ENCODE peak calls at places on chromosomes 5 and 9, in nine cellular contexts. Z is K562, G is transverse colon, D is heart left ventricle, I is SJSA1, B is pancreas, C is PC-3, X is GM23248, Y is gastrocnemius medialis. P is an unnamed sample.

GRCh38 chr9:29332789-29333188 is 1759.5 kb upstream of the C9orf72 start:
- DNase-seq in C (peak; percentile 79), Z (no peak), B (no peak), X (peak; percentile 0), I (no peak), D (no peak), Y (no peak), G (no peak), P (peak; percentile 62)

GRCh38 chr5:10489810-10490426 is 48.2 kb downstream of the ROPN1L start:
- DNase-seq in G (no peak), I (peak; percentile 42), X (peak; percentile 58), Z (no peak), D (no peak), B (no peak), Y (no peak), C (peak; percentile 26), P (no peak)

GRCh38 chr5:173925449-173926071 is 37.4 kb downstream of the CPEB4 start:
- DNase-seq in C (peak; percentile 72), I (no peak), B (no peak), X (peak; percentile 74), G (peak; percentile 55), Y (peak; percentile 53), Z (peak; percentile 43), D (peak; percentile 42), P (peak; percentile 38)

GRCh38 chr9:37444890-37445289 is 20.4 kb downstream of the ZBTB5 start:
- DNase-seq in C (no peak), Y (no peak), I (no peak), X (no peak), D (no peak), Z (no peak), B (no peak), G (no peak), P (no peak)

GRCh38 chr5:149887622-149888183 is 56.9 kb downstream of the PDE6A start:
- DNase-seq in G (no peak), X (peak; percentile 39), B (no peak), C (peak; percentile 39), Z (no peak), I (peak; percentile 91), D (no peak), Y (no peak), P (peak; percentile 45)

GRCh38 chr9:127450170-127450830 is 906 bp downstream of the RPL12 start:
- DNase-seq in Z (peak; percentile 19), G (no peak), C (no peak), X (peak; percentile 77), I (no peak), B (no peak), D (no peak), Y (peak; percentile 42), P (peak; percentile 51)

GRCh38 chr9:38017149-38017884 is 51.7 kb downstream of the SHB start:
- DNase-seq in D (peak; percentile 88), B (peak; percentile 77), X (peak; percentile 53), I (peak; percentile 94), Z (no peak), G (no peak), Y (peak; percentile 74), C (peak; percentile 60), P (peak; percentile 68)

GRCh38 chr9:117258201-117258866 is 156.5 kb downstream of the ASTN2 start:
- DNase-seq in X (no peak), Z (no peak), D (no peak), I (peak; percentile 15), G (no peak), C (no peak), Y (no peak), B (no peak), P (no peak)

GRCh38 chr5:103800728-103801127 is 238.1 kb upstream of the NUDT12 start:
- DNase-seq in D (no peak), B (no peak), G (no peak), Z (no peak), X (no peak), Y (no peak), I (no peak), C (peak; percentile 14), P (no peak)

GRCh38 chr5:1010641-1011046 is 2.0 kb downstream of the NKD2 start:
- DNase-seq in B (no peak), G (no peak), Z (no peak), D (peak; percentile 24), C (no peak), Y (peak; percentile 9), X (no peak), I (no peak), P (no peak)

GRCh38 chr9:88742483-88742882 is 207.5 kb downstream of the NXNL2 start:
- DNase-seq in Y (peak; percentile 52), G (no peak), Z (no peak), B (no peak), D (no peak), C (peak; percentile 70), I (no peak), X (peak; percentile 96), P (peak; percentile 75)

GRCh38 chr9:113567361-113568080 is 104.0 kb downstream of the RGS3 start:
- DNase-seq in C (no peak), I (no peak), G (no peak), X (no peak), Y (peak; percentile 12), Z (no peak), B (no peak), D (no peak), P (no peak)

GRCh38 chr5:176535655-176536131 is 1.5 kb downstream of the RNF44 start:
- DNase-seq in D (peak; percentile 28), Z (peak; percentile 37), I (no peak), C (peak; percentile 17), Y (peak; percentile 43), G (no peak), B (peak; percentile 40), X (peak; percentile 37), P (no peak)

GRCh38 chr5:141430332-141431113 is at the start of gene PCDHGA12:
- DNase-seq in I (no peak), D (peak; percentile 71), C (no peak), Z (peak; percentile 20), B (no peak), Y (peak; percentile 78), G (no peak), X (peak; percentile 92), P (peak; percentile 7)

GRCh38 chr5:141422742-141423291 is 2.0 kb downstream of the PCDHGA11 start:
- DNase-seq in D (no peak), G (no peak), I (no peak), Z (no peak), Y (no peak), B (no peak), C (no peak), X (no peak), P (no peak)

GRCh38 chr5:141431286-141431685 is 979 bp downstream of the PCDHGA12 start:
- DNase-seq in I (no peak), D (no peak), C (no peak), Z (no peak), G (no peak), X (peak; percentile 27), B (no peak), Y (no peak), P (no peak)

GRCh38 chr5:141427783-141428426 is 2.4 kb upstream of the PCDHGA12 start:
- DNase-seq in D (no peak), B (no peak), Y (no peak), G (no peak), C (no peak), X (no peak), I (no peak), Z (no peak), P (no peak)
- H3K9me3 ChIP-seq in D (peaks cover 3% of the 10 kb centered on the region), B (no peaks in the 10 kb centered on the region), Y (no peaks in the 10 kb centered on the region), G (peaks cover 97% of the 10 kb centered on the region), C (peaks cover 4% of the 10 kb centered on the region), X (no peaks in the 10 kb centered on the region), I (peaks cover 31% of the 10 kb centered on the region), Z (no peaks in the 10 kb centered on the region), P (peaks cover 93% of the 10 kb centered on the region)

DNA sequence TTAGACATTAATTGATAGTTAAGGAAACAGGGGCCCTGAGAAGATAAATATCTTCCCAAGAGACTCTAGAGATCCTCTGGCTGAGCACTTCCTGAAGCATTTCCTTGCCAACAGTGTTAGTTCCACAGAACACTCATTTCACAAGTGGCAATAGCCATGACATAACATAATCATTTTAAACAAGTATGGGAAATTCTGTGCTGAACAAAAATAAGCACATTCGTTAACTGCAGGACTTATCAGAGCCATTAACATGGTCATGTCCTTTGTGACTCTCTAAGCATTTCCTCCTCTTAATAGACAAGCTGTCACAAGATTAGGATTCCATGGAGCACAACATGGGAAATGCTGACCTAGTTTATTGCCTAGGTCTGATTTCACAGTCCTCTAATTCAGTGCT is 184.9 kb downstream of the SNX18 start:
- DNase-seq in Z (no peak), Y (no peak), G (no peak), B (no peak), D (no peak), I (no peak), X (peak; percentile 39), C (no peak), P (peak; percentile 93)
- H3K27ac ChIP-seq in Z (no peak overlapping the region), Y (no peak overlapping the region), G (no peak overlapping the region), B (no peak overlapping the region), D (peak overlapping the region; percentile 31), I (peak overlapping the region; percentile 71), X (peak overlapping the region; percentile 67), C (peak overlapping the region; percentile 58), P (peak overlapping the region; percentile 69)

GRCh38 chr9:2403701-2404100 is 217.9 kb upstream of the VLDLR start:
- DNase-seq in Y (no peak), G (no peak), B (no peak), Z (no peak), I (no peak), D (no peak), C (no peak), X (no peak), P (no peak)
- H3K9me3 ChIP-seq in Y (no peaks in the 10 kb centered on the region), G (no peaks in the 10 kb centered on the region), B (no peaks in the 10 kb centered on the region), Z (no peaks in the 10 kb centered on the region), I (no peaks in the 10 kb centered on the region), D (no peaks in the 10 kb centered on the region), C (no peaks in the 10 kb centered on the region), X (no peaks in the 10 kb centered on the region), P (no peaks in the 10 kb centered on the region)

DNA sequence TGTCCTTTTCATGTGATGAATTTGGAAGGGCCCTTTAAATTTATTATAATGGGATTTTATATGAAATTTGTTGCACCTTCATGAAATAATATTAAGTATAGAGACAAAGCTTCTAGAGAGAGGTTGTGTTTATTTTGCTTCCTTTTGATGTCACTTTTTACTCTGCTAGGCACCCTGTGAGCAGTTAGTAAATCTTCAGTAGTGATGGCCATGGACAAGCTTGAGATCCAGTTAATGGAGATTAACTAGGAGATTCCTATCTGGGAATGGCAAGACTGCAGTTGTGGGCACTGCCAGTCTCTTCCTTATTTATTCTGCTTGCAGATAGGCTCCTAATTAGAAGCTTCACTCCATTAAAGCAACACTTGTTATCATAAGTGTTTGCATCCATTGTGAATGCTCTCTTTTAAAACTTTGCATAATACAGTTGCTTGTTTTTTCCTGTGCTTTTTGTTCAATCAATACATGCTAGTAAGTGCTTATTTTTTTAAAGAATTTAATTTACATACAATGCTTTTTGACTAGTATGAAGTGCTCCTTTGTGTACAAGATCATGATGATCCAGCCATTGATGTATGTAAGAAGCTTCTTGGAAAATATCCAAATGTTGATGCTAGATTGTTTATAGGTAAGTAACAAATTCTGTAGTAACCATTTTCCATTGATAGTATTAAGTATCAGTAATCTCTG is 25.9 kb downstream of the UGCG start:
- DNase-seq in C (no peak), X (no peak), Z (no peak), D (no peak), G (no peak), I (no peak), B (no peak), Y (no peak), P (no peak)
- H3K27ac ChIP-seq in C (no peak overlapping the region), X (no peak overlapping the region), Z (no peak overlapping the region), D (no peak overlapping the region), G (no peak overlapping the region), I (no peak overlapping the region), B (no peak overlapping the region), Y (no peak overlapping the region), P (no peak overlapping the region)

GRCh38 chr5:137606401-137606800 is 107.3 kb upstream of the SPOCK1 start:
- DNase-seq in C (no peak), Y (no peak), B (no peak), D (no peak), G (no peak), I (no peak), X (peak; percentile 60), Z (no peak), P (no peak)
- H3K9me3 ChIP-seq in C (no peaks in the 10 kb centered on the region), Y (no peaks in the 10 kb centered on the region), B (no peaks in the 10 kb centered on the region), D (no peaks in the 10 kb centered on the region), G (no peaks in the 10 kb centered on the region), I (no peaks in the 10 kb centered on the region), X (no peaks in the 10 kb centered on the region), Z (no peaks in the 10 kb centered on the region), P (no peaks in the 10 kb centered on the region)

P was measured in A673.